ENCODE peak calls at places on chromosomes 13 and 19, in eight cellular contexts. O is EH; L is effector memory CD4-positive, alpha-beta T cell; F is HFF-Myc; X is stimulated activated CD4-positive, alpha-beta T cell treated with anti-CD3 and anti-CD28 coated beads, Interleukin-1b, Interleukin-23, amount 100 ng/mL, for 1 hour; W is CD8-positive, alpha-beta memory T cell; U is CD4-positive, CD25-positive, alpha-beta regulatory T cell; Z is tibial nerve. I is an unnamed sample.

GRCh38 chr19:37963190-37963947 is 56.4 kb downstream of the SIPA1L3 start:
- DNase-seq in W (no peak), X (no peak), Z (no peak), L (no peak), O (peak), U (no peak), F (peak), I (peak)

GRCh38 chr19:36032251-36033104 is at the start of gene CLIP3:
- DNase-seq in L (no peak), X (no peak), W (no peak), F (no peak), O (peak), Z (peak), U (peak), I (no peak)

GRCh38 chr19:17762505-17763229 is 11.4 kb downstream of the FCHO1 start:
- DNase-seq in Z (no peak), U (no peak), X (no peak), F (no peak), W (no peak), O (peak), L (no peak), I (no peak)

GRCh38 chr13:24050292-24050711 is 110.2 kb upstream of the SPATA13 start:
- DNase-seq in O (peak), Z (no peak), W (no peak), L (no peak), X (no peak), U (no peak), F (peak), I (no peak)

GRCh38 chr13:101453784-101454201 is 1.3 kb downstream of the ITGBL1 start:
- DNase-seq in Z (no peak), W (no peak), X (no peak), O (peak), L (no peak), U (no peak), F (no peak), I (no peak)

GRCh38 chr19:50249636-50250035 is 46.2 kb downstream of the MYH14 start:
- DNase-seq in X (no peak), Z (no peak), U (no peak), F (no peak), W (no peak), O (no peak), L (no peak), I (no peak)

GRCh38 chr19:2478324-2478755 is 2.4 kb downstream of the GADD45B start:
- DNase-seq in U (peak), Z (peak), W (peak), X (no peak), O (peak), F (no peak), L (peak), I (no peak)

GRCh38 chr19:18059297-18059696 is 27.4 kb downstream of the IL12RB1 start:
- DNase-seq in F (no peak), Z (no peak), L (no peak), O (no peak), X (no peak), W (no peak), U (no peak), I (no peak)

GRCh38 chr13:51148952-51149573 is 38.0 kb upstream of the C13orf42 start:
- DNase-seq in X (no peak), U (no peak), F (no peak), W (no peak), L (no peak), Z (peak), O (peak), I (peak)

GRCh38 chr13:84609716-84610115 is 727.4 kb upstream of the SLITRK1 start:
- DNase-seq in F (no peak), U (no peak), L (no peak), O (peak), W (no peak), X (no peak), Z (no peak), I (peak)

I was measured in AG09309.